ENCODE peak calls at places on chromosome 17, in eight cellular contexts. L, X, N, U, Y, I, P and D are unnamed samples.
A peak's percentile ranks its signal among the peaks of the same experiment; 100 is the strongest.

GRCh38 chr17:55344514-55344997 is 77.1 kb downstream of the MMD start:
- DNase-seq in I (no peak), U (no peak), P (no peak), N (no peak), Y (no peak), L (no peak), X (no peak), D (no peak)

GRCh38 chr17:50380369-50381259 is 7.6 kb downstream of the EME1 start:
- DNase-seq in N (no peak), U (no peak), L (no peak), X (no peak), Y (no peak), I (no peak), P (no peak), D (no peak)

GRCh38 chr17:50145532-50146229 is 4.8 kb downstream of the PPP1R9B start:
- DNase-seq in P (no peak), X (no peak), I (no peak), U (no peak), L (no peak), Y (no peak), N (no peak), D (no peak)

GRCh38 chr17:45408611-45409421 is 23.9 kb downstream of the ARHGAP27 start:
- DNase-seq in X (no peak), L (no peak), U (no peak), P (no peak), I (no peak), N (no peak), Y (no peak), D (no peak)

GRCh38 chr17:42363767-42364585 is 24.3 kb downstream of the STAT3 start:
- DNase-seq in N (no peak), X (no peak), U (no peak), P (no peak), L (no peak), I (no peak), Y (peak; percentile 19), D (no peak)

GRCh38 chr17:77755410-77755963 is 203.0 kb upstream of the TNRC6C start:
- DNase-seq in Y (no peak), N (no peak), P (no peak), L (no peak), I (no peak), X (no peak), U (no peak), D (no peak)

GRCh38 chr17:413706-414440 is 61.3 kb upstream of the RPH3AL start:
- DNase-seq in L (no peak), U (no peak), Y (no peak), X (no peak), I (no peak), N (no peak), P (no peak), D (no peak)

GRCh38 chr17:7479389-7480192 is at the start of gene ZBTB4:
- DNase-seq in N (peak; percentile 28), X (peak; percentile 55), I (peak; percentile 61), Y (peak; percentile 60), L (no peak), P (peak; percentile 49), U (no peak), D (no peak)